ENCODE peak calls at places on chromosomes 3 and 15, in five cellular contexts. J is WTC11, F is HepG2, X is H1, Z is K562. V is an unnamed sample.

GRCh38 chr15:75182187-75183131 is 19.2 kb upstream of the C15orf39 start:
- DNase-seq in J (peak), F (peak), X (no peak), Z (no peak), V (no peak)

GRCh38 chr3:13016083-13016725 is 57.0 kb downstream of the IQSEC1 start:
- DNase-seq in J (no peak), F (no peak), X (no peak), Z (no peak), V (peak)

GRCh38 chr15:58903232-58903631 is 30.2 kb downstream of the SLTM start:
- DNase-seq in J (no peak), F (no peak), X (no peak), Z (no peak), V (no peak)

GRCh38 chr15:23645379-23646164 is 2.1 kb downstream of the MAGEL2 start:
- DNase-seq in J (peak), F (peak), X (peak), Z (peak), V (no peak)

GRCh38 chr3:74390121-74390870 is 224.2 kb downstream of the CNTN3 start:
- DNase-seq in J (no peak), F (no peak), X (no peak), Z (no peak), V (no peak)

GRCh38 chr15:94168250-94168649 is 63.1 kb upstream of the MCTP2 start:
- DNase-seq in J (peak), F (peak), X (no peak), Z (peak), V (no peak)

GRCh38 chr3:121552379-121552778 is 6.6 kb upstream of the POLQ start:
- DNase-seq in J (no peak), F (no peak), X (no peak), Z (peak), V (no peak)

GRCh38 chr3:132973441-132973840 is 64.8 kb upstream of the TMEM108 start:
- DNase-seq in J (no peak), F (no peak), X (no peak), Z (no peak), V (no peak)

GRCh38 chr15:98906712-98907083 is 100.9 kb downstream of the PGPEP1L start:
- DNase-seq in J (no peak), F (no peak), X (no peak), Z (no peak), V (no peak)

GRCh38 chr3:117218709-117219108 is 509.1 kb downstream of the TUSC7 start:
- DNase-seq in J (no peak), F (no peak), X (no peak), Z (no peak), V (no peak)

GRCh38 chr3:134294302-134294925 is 43.8 kb upstream of the RYK start:
- DNase-seq in J (no peak), F (no peak), X (peak), Z (no peak), V (peak)

GRCh38 chr15:99165020-99165790 is 60.3 kb downstream of the SYNM start:
- DNase-seq in J (no peak), F (no peak), X (peak), Z (no peak), V (no peak)

GRCh38 chr15:26201177-26201858 is 338.2 kb upstream of the ATP10A start:
- DNase-seq in J (no peak), F (no peak), X (no peak), Z (no peak), V (no peak)
- TF ChIP-seq ATF2 in J (no peak), F (no peak), X (no peak), Z (no peak), V (no peak)

GRCh38 chr3:58135712-58136543 is 74.8 kb downstream of the DNASE1L3 start:
- DNase-seq in J (no peak), F (no peak), X (no peak), Z (no peak), V (no peak)
- TF ChIP-seq CTCF in J (no peak), F (peak), X (no peak), Z (no peak), V (peak)

GRCh38 chr3:188205992-188206416 is 52.0 kb downstream of the LPP start:
- DNase-seq in J (peak), F (peak), X (no peak), Z (peak), V (no peak)
- TF ChIP-seq ATF2 in J (no peak), F (no peak), X (no peak), Z (no peak), V (no peak)

DNA sequence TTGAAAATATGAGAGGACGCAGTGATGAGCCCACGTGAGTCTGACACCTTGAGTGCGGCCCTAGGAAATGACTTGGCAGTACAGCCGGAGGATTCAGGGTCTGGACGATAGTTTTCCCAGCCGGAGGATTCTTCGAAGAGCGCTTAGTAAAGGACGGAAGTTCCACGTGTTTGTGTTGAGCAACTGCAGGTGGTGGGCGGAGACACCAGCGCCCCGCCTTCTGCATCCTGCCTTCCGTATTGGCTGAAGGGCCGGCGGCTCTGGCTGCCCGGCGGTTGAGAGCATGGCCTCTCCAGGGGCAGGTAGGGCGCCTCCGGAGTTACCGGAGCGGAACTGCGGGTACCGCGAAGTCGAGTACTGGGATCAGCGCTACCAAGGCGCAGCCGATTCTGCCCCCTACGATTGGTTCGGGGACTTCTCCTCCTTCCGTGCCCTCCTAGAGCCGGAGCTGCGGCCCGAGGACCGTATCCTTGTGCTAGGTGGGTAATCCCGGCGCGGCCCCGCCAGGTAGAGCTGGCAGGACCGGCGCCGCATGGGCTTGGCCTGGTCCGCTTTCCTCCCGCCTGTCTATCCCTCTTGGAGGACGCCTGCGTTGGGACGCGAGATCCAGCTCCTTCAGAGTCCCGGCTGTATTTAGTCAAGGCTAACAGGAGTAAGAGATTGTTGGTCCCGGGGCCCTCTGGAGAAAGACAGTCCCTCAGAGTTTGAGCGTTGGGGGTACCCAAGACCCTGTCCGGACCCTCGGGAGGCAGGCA is at the start of gene EEF1AKMT4:
- DNase-seq in J (peak), F (peak), X (peak), Z (peak), V (peak)
- TF ChIP-seq CTCF in J (no peak), F (peak), X (peak), Z (peak), V (peak)

GRCh38 chr3:77746048-77746447 is 706.1 kb downstream of the ROBO2 start:
- DNase-seq in J (no peak), F (no peak), X (no peak), Z (no peak), V (no peak)
- TF ChIP-seq ATF2 in J (no peak), F (no peak), X (no peak), Z (no peak), V (no peak)

DNA sequence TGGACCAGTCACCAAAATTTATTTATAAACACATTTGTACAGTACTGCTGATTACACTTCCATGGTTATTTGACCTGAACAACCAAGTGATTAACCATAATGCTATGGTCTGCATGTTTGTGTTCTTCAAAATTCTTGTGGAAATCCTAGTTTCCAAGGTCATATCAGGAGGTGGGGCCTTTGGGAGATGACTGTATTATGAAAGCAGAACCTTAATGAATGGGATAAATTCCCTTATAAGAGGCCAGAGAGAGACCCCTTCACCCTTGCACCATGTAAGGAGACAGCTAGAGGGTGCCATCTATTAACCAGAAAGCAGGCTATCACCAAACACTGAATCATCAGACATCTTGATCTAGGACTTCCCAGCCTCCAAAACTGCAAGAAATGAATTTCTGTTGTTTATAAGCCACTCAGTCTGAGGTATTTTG is 1.9 kb downstream of the SCAPER start:
- DNase-seq in J (no peak), F (peak), X (no peak), Z (peak), V (peak)
- TF ChIP-seq CTCF in J (no peak), F (peak), X (no peak), Z (peak), V (peak)

V was measured in GM12878.